ENCODE peak calls at places on chromosomes 7 and 10, in ten cellular contexts. I is CD4-positive, alpha-beta memory T cell; H is AG09309; W is neural progenitor cell; A is CD4-positive, CD25-positive, alpha-beta regulatory T cell; Z is effector memory CD8-positive, alpha-beta T cell; J is A673; U is OCI-LY7; L is H4; D is SHP77. B is an unnamed sample.

GRCh38 chr7:24337180-24337579 is 53.2 kb downstream of the NPY start:
- DNase-seq in I (no peak), H (no peak), W (peak; percentile 77), A (no peak), Z (no peak), J (no peak), U (no peak), L (no peak), D (no peak), B (no peak)

GRCh38 chr7:12594122-12594897 is 23.8 kb downstream of the SCIN start:
- DNase-seq in I (no peak), H (no peak), W (no peak), A (no peak), Z (no peak), J (no peak), U (no peak), L (no peak), D (no peak), B (peak; percentile 48)

GRCh38 chr10:115706482-115707076 is 566.4 kb downstream of the GFRA1 start:
- DNase-seq in I (no peak), H (peak; percentile 5), W (peak; percentile 42), A (no peak), Z (no peak), J (peak; percentile 48), U (peak; percentile 16), L (peak; percentile 23), D (no peak), B (peak; percentile 54)

GRCh38 chr7:131581241-131582157 is 25.1 kb upstream of the PODXL start:
- DNase-seq in I (no peak), H (no peak), W (no peak), A (no peak), Z (no peak), J (no peak), U (no peak), L (no peak), D (no peak), B (peak; percentile 20)

GRCh38 chr7:40800771-40801170 is 666.0 kb downstream of the SUGCT start:
- DNase-seq in I (no peak), H (no peak), W (peak; percentile 8), A (no peak), Z (no peak), J (no peak), U (no peak), L (no peak), D (no peak), B (no peak)

GRCh38 chr10:14586901-14587300 is 187.8 kb downstream of the FAM107B start:
- DNase-seq in I (peak; percentile 86), H (no peak), W (no peak), A (peak; percentile 74), Z (peak; percentile 79), J (no peak), U (no peak), L (no peak), D (no peak), B (no peak)

GRCh38 chr10:110762109-110762848 is 109.4 kb upstream of the PDCD4 start:
- DNase-seq in I (no peak), H (no peak), W (no peak), A (no peak), Z (no peak), J (peak; percentile 10), U (no peak), L (no peak), D (no peak), B (no peak)

GRCh38 chr7:377069-378040 is 87.4 kb downstream of the FOXL3 start:
- DNase-seq in I (no peak), H (no peak), W (no peak), A (no peak), Z (no peak), J (no peak), U (no peak), L (no peak), D (no peak), B (no peak)

GRCh38 chr7:142511801-142512200 is 237.5 kb upstream of the PRSS1 start:
- DNase-seq in I (no peak), H (no peak), W (no peak), A (no peak), Z (no peak), J (no peak), U (no peak), L (no peak), D (no peak), B (no peak)

GRCh38 chr10:29668628-29669027 is 33.9 kb upstream of the SVIL start:
- DNase-seq in I (no peak), H (no peak), W (no peak), A (no peak), Z (no peak), J (no peak), U (no peak), L (no peak), D (no peak), B (peak; percentile 35)

GRCh38 chr7:97693586-97693985 is 38.3 kb upstream of the TAC1 start:
- DNase-seq in I (no peak), H (no peak), W (no peak), A (no peak), Z (no peak), J (no peak), U (no peak), L (no peak), D (no peak), B (no peak)

GRCh38 chr7:83936056-83936703 is 258.4 kb downstream of the SEMA3A start:
- DNase-seq in I (peak; percentile 20), H (peak; percentile 34), W (peak; percentile 78), A (peak; percentile 33), Z (no peak), J (peak; percentile 88), U (peak; percentile 45), L (peak; percentile 85), D (peak; percentile 57), B (peak; percentile 74)

GRCh38 chr7:96104984-96105383 is 216.9 kb downstream of the SLC25A13 start:
- DNase-seq in I (no peak), H (no peak), W (no peak), A (no peak), Z (no peak), J (no peak), U (no peak), L (no peak), D (no peak), B (no peak)

GRCh38 chr7:152868122-152869040 is 108.8 kb downstream of the ACTR3B start:
- DNase-seq in I (no peak), H (no peak), W (no peak), A (no peak), Z (no peak), J (no peak), U (no peak), L (no peak), D (no peak), B (no peak)

GRCh38 chr10:133163889-133164815 is 4.1 kb downstream of the KNDC1 start:
- DNase-seq in I (no peak), H (no peak), W (no peak), A (no peak), Z (no peak), J (no peak), U (no peak), L (no peak), D (no peak), B (no peak)

GRCh38 chr7:157526604-157527003 is 189.8 kb downstream of the DNAJB6 start:
- DNase-seq in I (no peak), H (no peak), W (no peak), A (no peak), Z (no peak), J (no peak), U (no peak), L (no peak), D (peak; percentile 26), B (no peak)

GRCh38 chr10:11782793-11783557 is 40.2 kb upstream of the PROSER2 start:
- DNase-seq in I (peak; percentile 16), H (no peak), W (peak; percentile 76), A (peak; percentile 43), Z (peak; percentile 15), J (peak; percentile 87), U (peak; percentile 75), L (peak; percentile 32), D (peak; percentile 22), B (peak; percentile 79)

GRCh38 chr7:2003931-2004812 is 228.6 kb downstream of the MAD1L1 start:
- DNase-seq in I (no peak), H (no peak), W (no peak), A (no peak), Z (no peak), J (no peak), U (no peak), L (no peak), D (no peak), B (no peak)

GRCh38 chr7:36638586-36639265 is 85.6 kb downstream of the AOAH start:
- DNase-seq in I (no peak), H (no peak), W (no peak), A (no peak), Z (no peak), J (no peak), U (no peak), L (no peak), D (no peak), B (no peak)

GRCh38 chr7:47227762-47228177 is 354.1 kb downstream of the TNS3 start:
- DNase-seq in I (no peak), H (peak; percentile 14), W (no peak), A (no peak), Z (no peak), J (peak; percentile 34), U (no peak), L (peak; percentile 97), D (no peak), B (peak; percentile 83)

GRCh38 chr10:80372675-80373074 is 16.1 kb downstream of the DYDC2 start:
- DNase-seq in I (no peak), H (no peak), W (no peak), A (no peak), Z (no peak), J (no peak), U (no peak), L (no peak), D (no peak), B (no peak)

GRCh38 chr10:102802920-102803534 is 34.2 kb downstream of the CYP17A1 start:
- DNase-seq in I (no peak), H (peak; percentile 82), W (no peak), A (no peak), Z (no peak), J (peak; percentile 62), U (no peak), L (no peak), D (no peak), B (peak; percentile 95)

GRCh38 chr7:158033196-158033595 is 554.4 kb downstream of the PTPRN2 start:
- DNase-seq in I (no peak), H (no peak), W (no peak), A (no peak), Z (no peak), J (no peak), U (no peak), L (no peak), D (no peak), B (no peak)

GRCh38 chr7:148772297-148773089 is 73.8 kb downstream of the CUL1 start:
- DNase-seq in I (no peak), H (peak; percentile 67), W (no peak), A (no peak), Z (no peak), J (peak; percentile 92), U (no peak), L (peak; percentile 84), D (no peak), B (peak; percentile 97)

GRCh38 chr7:115329006-115329405 is 407.1 kb downstream of the MDFIC start:
- DNase-seq in I (no peak), H (no peak), W (no peak), A (no peak), Z (no peak), J (no peak), U (no peak), L (no peak), D (no peak), B (no peak)

GRCh38 chr10:107889101-107889500 is 724.6 kb upstream of the SORCS1 start:
- DNase-seq in I (no peak), H (no peak), W (no peak), A (no peak), Z (no peak), J (no peak), U (no peak), L (no peak), D (no peak), B (no peak)

GRCh38 chr10:91571671-91572070 is 61.2 kb downstream of the PPP1R3C start:
- DNase-seq in I (no peak), H (no peak), W (no peak), A (no peak), Z (no peak), J (peak; percentile 75), U (no peak), L (no peak), D (no peak), B (no peak)

GRCh38 chr7:156819733-156820295 is 73.2 kb downstream of the LMBR1 start:
- DNase-seq in I (no peak), H (no peak), W (peak; percentile 23), A (no peak), Z (no peak), J (no peak), U (no peak), L (no peak), D (no peak), B (no peak)

B was measured in ELR.